ENCODE peak calls at places on chromosome X, in four cellular contexts. Y is SK-N-SH, T is K562, H is GM12878. I is an unnamed sample.

GRCh38 chrX:69127466-69127865 is 37.8 kb downstream of the PJA1 start:
- DNase-seq in Y (no peak), T (no peak), H (no peak), I (no peak)

GRCh38 chrX:154136627-154137161 is 7.3 kb upstream of the OPN1LW start:
- DNase-seq in Y (peak; percentile 89), T (peak; percentile 82), H (no peak), I (peak; percentile 81)

GRCh38 chrX:120029354-120029753 is 48.1 kb downstream of the RHOXF2B start:
- DNase-seq in Y (no peak), T (no peak), H (no peak), I (no peak)

GRCh38 chrX:15242899-15243555 is 26.9 kb downstream of the ASB9 start:
- DNase-seq in Y (peak; percentile 51), T (peak; percentile 17), H (peak; percentile 17), I (no peak)

GRCh38 chrX:18994713-18995112 is 10.8 kb upstream of the PHKA2 start:
- DNase-seq in Y (no peak), T (no peak), H (no peak), I (no peak)

GRCh38 chrX:107549504-107549903 is 78.8 kb upstream of the PRPS1 start:
- DNase-seq in Y (no peak), T (no peak), H (no peak), I (no peak)

GRCh38 chrX:110212299-110212698 is 105.6 kb downstream of the AMMECR1 start:
- DNase-seq in Y (peak; percentile 9), T (peak; percentile 11), H (no peak), I (no peak)

GRCh38 chrX:153562546-153562945 is 36.4 kb downstream of the CCNQ start:
- DNase-seq in Y (peak; percentile 50), T (no peak), H (no peak), I (no peak)

GRCh38 chrX:27796640-27797257 is 11.0 kb upstream of the MAGEB10 start:
- DNase-seq in Y (no peak), T (no peak), H (no peak), I (no peak)

GRCh38 chrX:136710324-136710951 is 62.5 kb downstream of the CD40LG start:
- DNase-seq in Y (no peak), T (no peak), H (no peak), I (no peak)

GRCh38 chrX:119410027-119410819 is 11.1 kb downstream of the SLC25A43 start:
- DNase-seq in Y (no peak), T (no peak), H (no peak), I (no peak)

GRCh38 chrX:49233887-49234555 is 881 bp upstream of the CACNA1F start:
- DNase-seq in Y (no peak), T (no peak), H (no peak), I (no peak)

GRCh38 chrX:49233176-49233575 is at the start of gene CACNA1F:
- DNase-seq in Y (no peak), T (no peak), H (no peak), I (no peak)

GRCh38 chrX:49238735-49239134 is 3.5 kb downstream of the CCDC22 start:
- DNase-seq in Y (no peak), T (no peak), H (no peak), I (no peak)

GRCh38 chrX:49232525-49232924 is 615 bp downstream of the CACNA1F start:
- DNase-seq in Y (no peak), T (no peak), H (no peak), I (no peak)

GRCh38 chrX:49237060-49237459 is 1.8 kb downstream of the CCDC22 start:
- DNase-seq in Y (no peak), T (no peak), H (no peak), I (no peak)
- TF ChIP-seq USF1 in Y (no peak), T (no peak), H (no peak), I (no peak)

DNA sequence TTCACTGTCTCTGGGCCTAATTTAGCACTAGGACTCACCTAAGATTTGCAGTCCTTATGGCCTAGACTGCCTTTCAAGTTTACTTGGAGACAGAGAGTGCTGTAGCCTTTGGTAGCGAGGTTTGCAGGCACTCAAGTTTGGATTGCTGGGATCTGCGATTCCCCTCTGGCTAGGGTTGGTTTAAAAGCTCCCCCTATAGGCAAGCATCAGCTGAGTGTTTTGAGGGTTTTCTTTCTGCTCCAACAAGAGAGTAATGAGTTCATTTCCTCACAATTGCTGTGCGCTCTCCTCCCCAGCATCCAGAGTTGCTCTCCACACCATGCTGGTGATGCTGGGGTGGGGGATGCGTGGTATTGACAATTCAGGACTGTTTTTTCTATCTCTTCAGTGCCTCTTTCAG is 206.9 kb downstream of the GLUD2 start:
- DNase-seq in Y (no peak), T (no peak), H (no peak), I (no peak)
- TF ChIP-seq USF1 in Y (no peak), T (no peak), H (no peak), I (no peak)

GRCh38 chrX:85108165-85108564 is 104.5 kb downstream of the APOOL start:
- DNase-seq in Y (no peak), T (no peak), H (no peak), I (no peak)
- TF ChIP-seq USF1 in Y (no peak), T (no peak), H (no peak), I (no peak)

GRCh38 chrX:135649561-135649960 is 63.9 kb upstream of the CT45A1 start:
- DNase-seq in Y (no peak), T (no peak), H (no peak), I (no peak)
- TF ChIP-seq USF1 in Y (no peak), T (no peak), H (no peak), I (no peak)

DNA sequence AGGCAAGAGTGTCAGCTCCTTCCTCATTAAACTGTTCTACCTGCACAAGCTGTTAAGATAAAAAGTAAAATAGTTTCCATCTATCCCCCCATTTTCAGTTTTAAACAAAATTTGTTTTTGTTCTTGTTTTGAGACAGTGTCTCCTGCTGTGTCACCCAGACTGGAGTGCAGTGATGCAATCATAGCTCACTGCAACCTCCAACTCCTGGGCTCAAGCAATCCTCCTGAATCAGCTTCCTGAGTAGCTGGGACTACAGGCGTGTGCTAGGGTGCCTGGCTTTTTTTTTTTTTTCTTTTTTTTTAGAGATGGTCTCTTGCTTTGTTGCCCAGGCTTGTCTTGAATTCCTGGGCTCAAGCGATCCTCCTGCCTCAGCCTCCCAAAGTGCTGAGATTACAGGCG is 105.4 kb downstream of the HS6ST2 start:
- DNase-seq in Y (no peak), T (no peak), H (no peak), I (no peak)
- TF ChIP-seq USF1 in Y (no peak), T (no peak), H (no peak), I (no peak)

GRCh38 chrX:54807524-54808108 is at the start of gene MAGED2:
- DNase-seq in Y (peak; percentile 62), T (peak; percentile 25), H (no peak), I (peak; percentile 27)
- TF ChIP-seq USF1 in Y (no peak), T (no peak), H (no peak), I (no peak)